ENCODE peak calls at places on chromosomes 13 and 19, in four cellular contexts. One of them, this sample, is unnamed.

GRCh38 chr13:35499131-35500051 is 22.9 kb upstream of the MAB21L1 start:
- DNase-seq in K562: no peak
- DNase-seq in upper lobe of left lung: no peak
- DNase-seq in breast epithelium: no peak
- DNase-seq in this sample: no peak

GRCh38 chr19:33226550-33227241 is 1.0 kb upstream of the SLC7A10 start:
- DNase-seq in K562: no peak
- DNase-seq in upper lobe of left lung: peak; percentile 90
- DNase-seq in breast epithelium: no peak
- DNase-seq in this sample: no peak

GRCh38 chr13:51589793-51590192 is 5.5 kb downstream of the WDFY2 start:
- DNase-seq in K562: no peak
- DNase-seq in upper lobe of left lung: no peak
- DNase-seq in breast epithelium: no peak
- DNase-seq in this sample: no peak

GRCh38 chr19:5814847-5815246 is 10.0 kb downstream of the NRTN start:
- DNase-seq in K562: no peak
- DNase-seq in upper lobe of left lung: no peak
- DNase-seq in breast epithelium: no peak
- DNase-seq in this sample: no peak

GRCh38 chr13:43880451-43880850 is 747 bp downstream of the LACC1 start:
- DNase-seq in K562: no peak
- DNase-seq in upper lobe of left lung: no peak
- DNase-seq in breast epithelium: no peak
- DNase-seq in this sample: no peak

GRCh38 chr13:32202268-32202667 is 112.9 kb downstream of the ZAR1L start:
- DNase-seq in K562: no peak
- DNase-seq in upper lobe of left lung: no peak
- DNase-seq in breast epithelium: no peak
- DNase-seq in this sample: no peak

GRCh38 chr19:49157445-49158224 is at the start of gene TRPM4:
- DNase-seq in K562: peak; percentile 88
- DNase-seq in upper lobe of left lung: peak; percentile 96
- DNase-seq in breast epithelium: peak; percentile 86
- DNase-seq in this sample: peak; percentile 92

GRCh38 chr19:55460670-55461258 is 678 bp downstream of the ISOC2 start:
- DNase-seq in K562: peak; percentile 87
- DNase-seq in upper lobe of left lung: peak; percentile 93
- DNase-seq in breast epithelium: peak; percentile 77
- DNase-seq in this sample: peak; percentile 91

GRCh38 chr19:34996978-34997640 is 3.0 kb upstream of the GRAMD1A start:
- DNase-seq in K562: no peak
- DNase-seq in upper lobe of left lung: no peak
- DNase-seq in breast epithelium: no peak
- DNase-seq in this sample: no peak

GRCh38 chr19:34991542-34992333 is 8.4 kb upstream of the GRAMD1A start:
- DNase-seq in K562: no peak
- DNase-seq in upper lobe of left lung: no peak
- DNase-seq in breast epithelium: no peak
- DNase-seq in this sample: peak; percentile 8

GRCh38 chr19:34995551-34995950 is 4.6 kb upstream of the GRAMD1A start:
- DNase-seq in K562: no peak
- DNase-seq in upper lobe of left lung: no peak
- DNase-seq in breast epithelium: no peak
- DNase-seq in this sample: no peak

GRCh38 chr19:34994286-34994642 is 5.9 kb upstream of the GRAMD1A start:
- DNase-seq in K562: no peak
- DNase-seq in upper lobe of left lung: no peak
- DNase-seq in breast epithelium: no peak
- DNase-seq in this sample: peak; percentile 58

DNA sequence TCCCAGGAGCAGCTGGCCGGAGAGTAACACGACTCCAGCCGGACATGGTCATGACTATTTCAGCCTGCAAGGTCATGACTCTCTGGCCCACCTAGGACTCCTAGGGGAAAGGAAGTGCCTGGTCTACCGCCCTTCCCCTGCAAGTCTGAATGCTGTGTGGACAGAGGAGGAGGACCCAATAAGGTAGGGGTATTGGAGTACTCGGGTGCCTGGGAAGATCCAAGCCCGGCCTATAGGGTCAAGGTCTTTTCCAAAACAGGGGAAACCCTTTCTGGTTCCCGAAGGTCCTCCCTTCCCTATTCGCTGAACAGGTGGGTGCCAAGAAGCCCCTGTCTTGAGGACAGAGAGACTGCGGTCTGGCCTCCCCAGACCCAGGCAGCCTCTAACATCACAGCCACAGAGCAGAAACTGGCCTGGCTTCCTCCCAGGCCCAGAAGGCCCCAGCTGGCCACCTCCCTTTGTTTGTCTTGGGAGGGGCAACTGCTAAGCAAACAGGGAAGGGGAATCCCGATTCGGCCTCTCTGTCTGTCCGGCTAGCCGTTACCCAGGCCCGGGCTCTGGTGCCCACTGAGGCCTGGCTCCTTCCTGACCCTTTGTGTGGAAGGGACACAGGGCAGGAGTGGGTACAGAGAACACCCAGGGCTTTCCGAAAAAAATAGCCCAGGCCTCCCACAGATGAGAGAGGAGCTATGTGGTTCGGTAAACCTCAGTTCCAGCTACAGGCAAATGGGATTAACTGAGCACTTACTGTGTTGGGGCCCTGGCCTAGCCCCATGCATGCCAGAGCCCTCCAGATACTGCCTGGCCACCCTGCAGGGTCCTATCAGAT is 5.3 kb upstream of the GRAMD1A start:
- DNase-seq in K562: no peak
- DNase-seq in upper lobe of left lung: no peak
- DNase-seq in breast epithelium: no peak
- DNase-seq in this sample: peak; percentile 87
- TF ChIP-seq POLR2A in K562: no peak
- TF ChIP-seq POLR2A in upper lobe of left lung: no peak
- TF ChIP-seq POLR2A in breast epithelium: no peak
- TF ChIP-seq POLR2A in this sample: peak; percentile 14

GRCh38 chr19:38862321-38863059 is 12.7 kb upstream of the HNRNPL start:
- DNase-seq in K562: no peak
- DNase-seq in upper lobe of left lung: no peak
- DNase-seq in breast epithelium: peak; percentile 48
- DNase-seq in this sample: no peak
- H3K4me1 ChIP-seq in K562: peaks cover 27% of the 10 kb centered on the region
- H3K4me1 ChIP-seq in upper lobe of left lung: peaks cover 19% of the 10 kb centered on the region
- H3K4me1 ChIP-seq in breast epithelium: no peaks in the 10 kb centered on the region
- H3K4me1 ChIP-seq in this sample: peaks cover 22% of the 10 kb centered on the region

GRCh38 chr19:13597625-13598024 is 91.3 kb upstream of the CACNA1A start:
- DNase-seq in K562: peak; percentile 75
- DNase-seq in upper lobe of left lung: no peak
- DNase-seq in breast epithelium: peak; percentile 22
- DNase-seq in this sample: peak; percentile 27
- TF ChIP-seq CTCF in K562: peak; percentile 82
- TF ChIP-seq CTCF in upper lobe of left lung: peak; percentile 42
- TF ChIP-seq CTCF in breast epithelium: peak; percentile 61
- TF ChIP-seq CTCF in this sample: peak; percentile 54

GRCh38 chr19:11530432-11530831 is 1.5 kb upstream of the ECSIT start:
- DNase-seq in K562: peak; percentile 80
- DNase-seq in upper lobe of left lung: peak; percentile 77
- DNase-seq in breast epithelium: peak; percentile 67
- DNase-seq in this sample: peak; percentile 88
- TF ChIP-seq POLR2A in K562: no peak
- TF ChIP-seq POLR2A in upper lobe of left lung: no peak
- TF ChIP-seq POLR2A in breast epithelium: no peak
- TF ChIP-seq POLR2A in this sample: no peak

GRCh38 chr19:1015061-1015781 is 5.7 kb downstream of the TMEM259 start:
- DNase-seq in K562: no peak
- DNase-seq in upper lobe of left lung: peak; percentile 81
- DNase-seq in breast epithelium: no peak
- DNase-seq in this sample: no peak

GRCh38 chr19:1017115-1017905 is 3.6 kb downstream of the TMEM259 start:
- DNase-seq in K562: peak; percentile 80
- DNase-seq in upper lobe of left lung: peak; percentile 84
- DNase-seq in breast epithelium: no peak
- DNase-seq in this sample: no peak

GRCh38 chr19:1014161-1015060 is 6.5 kb downstream of the TMEM259 start:
- DNase-seq in K562: no peak
- DNase-seq in upper lobe of left lung: peak; percentile 84
- DNase-seq in breast epithelium: no peak
- DNase-seq in this sample: no peak

GRCh38 chr19:1016647-1017114 is 4.2 kb downstream of the TMEM259 start:
- DNase-seq in K562: no peak
- DNase-seq in upper lobe of left lung: no peak
- DNase-seq in breast epithelium: no peak
- DNase-seq in this sample: peak; percentile 87

GRCh38 chr19:1015782-1016646 is 4.9 kb downstream of the TMEM259 start:
- DNase-seq in K562: no peak
- DNase-seq in upper lobe of left lung: peak; percentile 72
- DNase-seq in breast epithelium: no peak
- DNase-seq in this sample: no peak
- H3K4me1 ChIP-seq in K562: peaks cover 23% of the 10 kb centered on the region
- H3K4me1 ChIP-seq in upper lobe of left lung: peaks cover 46% of the 10 kb centered on the region
- H3K4me1 ChIP-seq in breast epithelium: peaks cover 46% of the 10 kb centered on the region
- H3K4me1 ChIP-seq in this sample: peaks cover 40% of the 10 kb centered on the region

GRCh38 chr19:1035998-1036621 is 3.8 kb upstream of the ABCA7 start:
- DNase-seq in K562: no peak
- DNase-seq in upper lobe of left lung: peak; percentile 60
- DNase-seq in breast epithelium: no peak
- DNase-seq in this sample: no peak
- TF ChIP-seq CTCF in K562: peak; percentile 46
- TF ChIP-seq CTCF in upper lobe of left lung: no peak
- TF ChIP-seq CTCF in breast epithelium: no peak
- TF ChIP-seq CTCF in this sample: no peak